ENCODE peak calls at places on chromosomes 13 and 19, in four cellular contexts. One of them, this sample, is unnamed.

GRCh38 chr19:40147693-40148347 is 43.4 kb upstream of the MAP3K10 start:
- DNase-seq in activated CD4-positive, alpha-beta T cell treated with anti-CD3 and anti-CD28 coated beads for 24 hours: no peak
- DNase-seq in activated T-helper 1 cell treated with anti-CD3 and anti-CD28 coated beads, Interleukin-2, amount 50 U/mL, for 16 hours: no peak
- DNase-seq in progenitor cell of endocrine pancreas: no peak
- DNase-seq in this sample: no peak

GRCh38 chr13:70960841-70961443 is 852.7 kb upstream of the KLHL1 start:
- DNase-seq in activated T-helper 1 cell treated with anti-CD3 and anti-CD28 coated beads, Interleukin-2, amount 50 U/mL, for 16 hours: no peak
- DNase-seq in progenitor cell of endocrine pancreas: no peak
- DNase-seq in activated CD4-positive, alpha-beta T cell treated with anti-CD3 and anti-CD28 coated beads for 24 hours: no peak
- DNase-seq in this sample: no peak

GRCh38 chr19:38538386-38538785 is 79.4 kb downstream of the MAP4K1 start:
- DNase-seq in progenitor cell of endocrine pancreas: no peak
- DNase-seq in activated T-helper 1 cell treated with anti-CD3 and anti-CD28 coated beads, Interleukin-2, amount 50 U/mL, for 16 hours: no peak
- DNase-seq in activated CD4-positive, alpha-beta T cell treated with anti-CD3 and anti-CD28 coated beads for 24 hours: no peak
- DNase-seq in this sample: no peak

GRCh38 chr19:49340865-49341718 is 5.9 kb downstream of the CD37 start:
- DNase-seq in activated CD4-positive, alpha-beta T cell treated with anti-CD3 and anti-CD28 coated beads for 24 hours: no peak
- DNase-seq in progenitor cell of endocrine pancreas: no peak
- DNase-seq in activated T-helper 1 cell treated with anti-CD3 and anti-CD28 coated beads, Interleukin-2, amount 50 U/mL, for 16 hours: no peak
- DNase-seq in this sample: no peak

GRCh38 chr13:107847406-107847805 is 367.9 kb downstream of the LIG4 start:
- DNase-seq in activated T-helper 1 cell treated with anti-CD3 and anti-CD28 coated beads, Interleukin-2, amount 50 U/mL, for 16 hours: no peak
- DNase-seq in progenitor cell of endocrine pancreas: no peak
- DNase-seq in activated CD4-positive, alpha-beta T cell treated with anti-CD3 and anti-CD28 coated beads for 24 hours: no peak
- DNase-seq in this sample: no peak

GRCh38 chr19:34994643-34995471 is 5.3 kb upstream of the GRAMD1A start:
- DNase-seq in progenitor cell of endocrine pancreas: no peak
- DNase-seq in activated CD4-positive, alpha-beta T cell treated with anti-CD3 and anti-CD28 coated beads for 24 hours: no peak
- DNase-seq in activated T-helper 1 cell treated with anti-CD3 and anti-CD28 coated beads, Interleukin-2, amount 50 U/mL, for 16 hours: no peak
- DNase-seq in this sample: no peak

GRCh38 chr19:3129112-3129511 is 6.7 kb upstream of the GNA15 start:
- DNase-seq in progenitor cell of endocrine pancreas: no peak
- DNase-seq in activated CD4-positive, alpha-beta T cell treated with anti-CD3 and anti-CD28 coated beads for 24 hours: no peak
- DNase-seq in activated T-helper 1 cell treated with anti-CD3 and anti-CD28 coated beads, Interleukin-2, amount 50 U/mL, for 16 hours: no peak
- DNase-seq in this sample: no peak

GRCh38 chr19:12913011-12913561 is 6.0 kb downstream of the SYCE2 start:
- DNase-seq in activated T-helper 1 cell treated with anti-CD3 and anti-CD28 coated beads, Interleukin-2, amount 50 U/mL, for 16 hours: no peak
- DNase-seq in progenitor cell of endocrine pancreas: no peak
- DNase-seq in activated CD4-positive, alpha-beta T cell treated with anti-CD3 and anti-CD28 coated beads for 24 hours: no peak
- DNase-seq in this sample: peak

GRCh38 chr19:30671622-30672051 is 299.5 kb downstream of the ZNF536 start:
- DNase-seq in progenitor cell of endocrine pancreas: no peak
- DNase-seq in activated T-helper 1 cell treated with anti-CD3 and anti-CD28 coated beads, Interleukin-2, amount 50 U/mL, for 16 hours: no peak
- DNase-seq in activated CD4-positive, alpha-beta T cell treated with anti-CD3 and anti-CD28 coated beads for 24 hours: no peak
- DNase-seq in this sample: no peak

GRCh38 chr19:9917322-9917721 is 19.0 kb downstream of the OLFM2 start:
- DNase-seq in activated CD4-positive, alpha-beta T cell treated with anti-CD3 and anti-CD28 coated beads for 24 hours: no peak
- DNase-seq in progenitor cell of endocrine pancreas: no peak
- DNase-seq in activated T-helper 1 cell treated with anti-CD3 and anti-CD28 coated beads, Interleukin-2, amount 50 U/mL, for 16 hours: no peak
- DNase-seq in this sample: peak

GRCh38 chr13:82096256-82096655 is 1755.3 kb upstream of the SPRY2 start:
- DNase-seq in progenitor cell of endocrine pancreas: no peak
- DNase-seq in activated T-helper 1 cell treated with anti-CD3 and anti-CD28 coated beads, Interleukin-2, amount 50 U/mL, for 16 hours: no peak
- DNase-seq in activated CD4-positive, alpha-beta T cell treated with anti-CD3 and anti-CD28 coated beads for 24 hours: no peak
- DNase-seq in this sample: no peak

GRCh38 chr19:34217952-34218817 is 36.2 kb upstream of the GARRE1 start:
- DNase-seq in activated CD4-positive, alpha-beta T cell treated with anti-CD3 and anti-CD28 coated beads for 24 hours: peak
- DNase-seq in activated T-helper 1 cell treated with anti-CD3 and anti-CD28 coated beads, Interleukin-2, amount 50 U/mL, for 16 hours: peak
- DNase-seq in progenitor cell of endocrine pancreas: no peak
- DNase-seq in this sample: no peak